ENCODE peak calls at places on chromosomes 16 and 17, in four cellular contexts. One of them, this sample, is unnamed.

GRCh38 chr17:52885882-52886281 is 727.4 kb upstream of the CA10 start:
- DNase-seq in NCI-H2081: no peak
- DNase-seq in GM04504: no peak
- DNase-seq in endothelial cell: no peak
- DNase-seq in this sample: no peak

GRCh38 chr17:44591223-44591622 is 33.9 kb downstream of the FZD2 start:
- DNase-seq in NCI-H2081: no peak
- DNase-seq in GM04504: no peak
- DNase-seq in endothelial cell: no peak
- DNase-seq in this sample: no peak

GRCh38 chr16:28110977-28111376 is 47.5 kb upstream of the GSG1L start:
- DNase-seq in NCI-H2081: no peak
- DNase-seq in GM04504: no peak
- DNase-seq in endothelial cell: no peak
- DNase-seq in this sample: no peak

GRCh38 chr16:56771558-56772279 is 41.8 kb downstream of the NUP93 start:
- DNase-seq in NCI-H2081: no peak
- DNase-seq in GM04504: no peak
- DNase-seq in endothelial cell: no peak
- DNase-seq in this sample: no peak

GRCh38 chr16:56999409-57000270 is 10.3 kb downstream of the NLRC5 start:
- DNase-seq in NCI-H2081: no peak
- DNase-seq in GM04504: no peak
- DNase-seq in endothelial cell: no peak
- DNase-seq in this sample: no peak

GRCh38 chr16:68235882-68236803 is at the start of gene ESRP2:
- DNase-seq in NCI-H2081: peak; percentile 61
- DNase-seq in GM04504: no peak
- DNase-seq in endothelial cell: peak; percentile 24
- DNase-seq in this sample: no peak

GRCh38 chr17:2262146-2262587 is 41.4 kb downstream of the SMG6 start:
- DNase-seq in NCI-H2081: no peak
- DNase-seq in GM04504: peak; percentile 75
- DNase-seq in endothelial cell: no peak
- DNase-seq in this sample: no peak

GRCh38 chr16:90077757-90078593 is 844 bp upstream of the PRDM7 start:
- DNase-seq in NCI-H2081: peak; percentile 19
- DNase-seq in GM04504: no peak
- DNase-seq in endothelial cell: no peak
- DNase-seq in this sample: peak; percentile 74

GRCh38 chr17:3935140-3935542 is 18.9 kb upstream of the P2RX1 start:
- DNase-seq in NCI-H2081: peak; percentile 52
- DNase-seq in GM04504: no peak
- DNase-seq in endothelial cell: peak; percentile 78
- DNase-seq in this sample: peak; percentile 28

GRCh38 chr17:28938552-28938951 is 12.8 kb downstream of the PHF12 start:
- DNase-seq in NCI-H2081: no peak
- DNase-seq in GM04504: no peak
- DNase-seq in endothelial cell: no peak
- DNase-seq in this sample: no peak

This sample was measured in DMS 273 treated with DMSO at 0.1 percent for 48 hours.